ENCODE peak calls at places on chromosome 16, in four cellular contexts. V, U, L and F are unnamed samples.

GRCh38 chr16:57538235-57538711 is 1.9 kb upstream of the CCDC102A start:
- DNase-seq in V (no peak), U (no peak), L (no peak), F (no peak)

GRCh38 chr16:59878479-59878878 is 1144.4 kb upstream of the GOT2 start:
- DNase-seq in V (no peak), U (peak; percentile 63), L (no peak), F (peak; percentile 78)

GRCh38 chr16:2924901-2925820 is 13.4 kb downstream of the FLYWCH1 start:
- DNase-seq in L (peak; percentile 74), V (no peak), U (no peak), F (no peak)

GRCh38 chr16:46947900-46948547 is 25.4 kb downstream of the DNAJA2 start:
- DNase-seq in L (peak; percentile 24), V (no peak), U (peak; percentile 17), F (no peak)

GRCh38 chr16:3020604-3021448 is 658 bp downstream of the TNFRSF12A start:
- DNase-seq in L (peak; percentile 85), U (peak; percentile 78), V (peak; percentile 76), F (peak; percentile 89)

GRCh38 chr16:17334096-17334495 is 136.7 kb downstream of the XYLT1 start:
- DNase-seq in V (no peak), U (no peak), L (no peak), F (no peak)

GRCh38 chr16:27169511-27170071 is 33.7 kb upstream of the KDM8 start:
- DNase-seq in U (peak; percentile 98), V (peak; percentile 34), L (no peak), F (peak; percentile 94)

GRCh38 chr16:75789237-75789636 is 62.9 kb upstream of the CPHXL start:
- DNase-seq in V (no peak), L (no peak), U (peak; percentile 25), F (peak; percentile 48)

GRCh38 chr16:68235882-68236803 is at the start of gene ESRP2:
- DNase-seq in U (no peak), V (peak; percentile 48), L (peak; percentile 80), F (no peak)

GRCh38 chr16:57591086-57591869 is 37.2 kb upstream of the ADGRG1 start:
- DNase-seq in L (peak; percentile 83), U (peak; percentile 86), V (peak; percentile 57), F (peak; percentile 73)

GRCh38 chr16:51031598-51031997 is 119.5 kb downstream of the SALL1 start:
- DNase-seq in L (no peak), V (no peak), U (no peak), F (no peak)

GRCh38 chr16:84458606-84459516 is 45.6 kb downstream of the MEAK7 start:
- DNase-seq in L (no peak), V (no peak), U (no peak), F (no peak)

GRCh38 chr16:86924537-86924936 is 346.2 kb downstream of the FOXL1 start:
- DNase-seq in U (peak; percentile 76), V (no peak), L (no peak), F (peak; percentile 32)

GRCh38 chr16:9763505-9763904 is 418.7 kb downstream of the GRIN2A start:
- DNase-seq in V (no peak), U (no peak), L (no peak), F (no peak)

GRCh38 chr16:11456741-11457140 is 111.5 kb downstream of the RMI2 start:
- DNase-seq in V (no peak), L (no peak), U (no peak), F (no peak)

GRCh38 chr16:57504001-57504400 is 17.7 kb upstream of the DOK4 start:
- DNase-seq in V (no peak), U (no peak), L (no peak), F (no peak)

GRCh38 chr16:56513972-56514371 is 5.9 kb downstream of the BBS2 start:
- DNase-seq in V (peak; percentile 12), U (peak; percentile 70), L (no peak), F (peak; percentile 53)

GRCh38 chr16:22220714-22221113 is 14.6 kb downstream of the EEF2K start:
- DNase-seq in U (no peak), L (no peak), V (no peak), F (no peak)

GRCh38 chr16:65117701-65118448 is 4.0 kb downstream of the CDH11 start:
- DNase-seq in V (no peak), L (peak; percentile 69), U (peak; percentile 89), F (peak; percentile 87)

GRCh38 chr16:34743115-34743514 is 1283.7 kb downstream of the TP53TG3F start:
- DNase-seq in U (no peak), L (no peak), V (no peak), F (no peak)

GRCh38 chr16:49745434-49745833 is 110.5 kb downstream of the ZNF423 start:
- DNase-seq in V (no peak), L (no peak), U (no peak), F (no peak)

GRCh38 chr16:87653234-87653633 is 50.9 kb downstream of the JPH3 start:
- DNase-seq in L (no peak), U (no peak), V (no peak), F (no peak)

GRCh38 chr16:81445143-81445922 is 725 bp downstream of the CMIP start:
- DNase-seq in U (no peak), L (no peak), V (peak; percentile 40), F (no peak)

GRCh38 chr16:81702506-81702905 is 76.6 kb upstream of the PLCG2 start:
- DNase-seq in U (no peak), L (no peak), V (no peak), F (no peak)